ENCODE peak calls at places on chromosomes 7 and 10, in ten cellular contexts. K is cardiac muscle cell; F is stomach; S is transverse colon; G is neural progenitor cell; W is adipocyte; C is tibial nerve; P is colonic mucosa; J is naive thymus-derived CD4-positive, alpha-beta T cell; T is Panc1. E is an unnamed sample. For H3K4me1, the result is how much of the 10 kb centered on the place peaks cover.

GRCh38 chr10:61830846-61831273 is 70.6 kb upstream of the ARID5B start:
- DNase-seq in K (no peak), F (no peak), S (no peak), G (no peak), W (no peak), C (no peak), P (no peak), J (no peak), T (no peak), E (no peak)

GRCh38 chr7:17598846-17599245 is 300.4 kb downstream of the AHR start:
- DNase-seq in K (no peak), F (no peak), S (no peak), G (no peak), W (no peak), C (no peak), P (no peak), J (no peak), T (no peak), E (no peak)

GRCh38 chr10:102642553-102643345 is 1.5 kb upstream of the TRIM8 start:
- DNase-seq in K (peak), F (peak), S (peak), G (peak), W (peak), C (peak), P (peak), J (peak), T (no peak), E (no peak)

GRCh38 chr7:104643587-104644217 is 315.3 kb downstream of the LHFPL3 start:
- DNase-seq in K (peak), F (no peak), S (no peak), G (peak), W (peak), C (no peak), P (no peak), J (no peak), T (no peak), E (no peak)

GRCh38 chr7:130814753-130815152 is 80.7 kb upstream of the KLF14 start:
- DNase-seq in K (no peak), F (no peak), S (no peak), G (peak), W (peak), C (no peak), P (no peak), J (no peak), T (no peak), E (peak)

GRCh38 chr7:84236398-84236797 is 41.8 kb upstream of the SEMA3A start:
- DNase-seq in K (no peak), F (no peak), S (no peak), G (no peak), W (no peak), C (no peak), P (no peak), J (no peak), T (no peak), E (peak)

GRCh38 chr7:159094919-159095915 is 49.5 kb downstream of the VIPR2 start:
- DNase-seq in K (no peak), F (peak), S (no peak), G (no peak), W (no peak), C (no peak), P (no peak), J (no peak), T (no peak), E (no peak)

GRCh38 chr10:91163709-91164474 is 56.6 kb upstream of the PCGF5 start:
- DNase-seq in K (peak), F (peak), S (peak), G (peak), W (peak), C (peak), P (peak), J (no peak), T (no peak), E (peak)

GRCh38 chr10:28984431-28984830 is 304.4 kb upstream of the LYZL1 start:
- DNase-seq in K (no peak), F (peak), S (peak), G (no peak), W (peak), C (peak), P (peak), J (no peak), T (no peak), E (peak)

GRCh38 chr10:59536576-59537014 is 173.1 kb downstream of the SLC16A9 start:
- DNase-seq in K (peak), F (no peak), S (no peak), G (peak), W (no peak), C (no peak), P (no peak), J (no peak), T (no peak), E (peak)

GRCh38 chr7:157831901-157832810 is 495.4 kb downstream of the DNAJB6 start:
- DNase-seq in K (no peak), F (no peak), S (no peak), G (no peak), W (no peak), C (no peak), P (no peak), J (no peak), T (no peak), E (no peak)

GRCh38 chr10:5812283-5813090 is 747 bp downstream of the GDI2 start:
- DNase-seq in K (peak), F (peak), S (peak), G (peak), W (peak), C (no peak), P (peak), J (no peak), T (no peak), E (peak)

GRCh38 chr10:105068497-105068896 is 427.4 kb downstream of the SORCS3 start:
- DNase-seq in K (no peak), F (no peak), S (no peak), G (no peak), W (no peak), C (no peak), P (no peak), J (no peak), T (no peak), E (no peak)

GRCh38 chr7:30874656-30875317 is 36.9 kb upstream of the AQP1 start:
- DNase-seq in K (no peak), F (no peak), S (no peak), G (no peak), W (no peak), C (no peak), P (no peak), J (no peak), T (no peak), E (no peak)

GRCh38 chr10:63608511-63608910 is 87.3 kb downstream of the REEP3 start:
- DNase-seq in K (no peak), F (no peak), S (no peak), G (no peak), W (no peak), C (no peak), P (no peak), J (no peak), T (no peak), E (no peak)

DNA sequence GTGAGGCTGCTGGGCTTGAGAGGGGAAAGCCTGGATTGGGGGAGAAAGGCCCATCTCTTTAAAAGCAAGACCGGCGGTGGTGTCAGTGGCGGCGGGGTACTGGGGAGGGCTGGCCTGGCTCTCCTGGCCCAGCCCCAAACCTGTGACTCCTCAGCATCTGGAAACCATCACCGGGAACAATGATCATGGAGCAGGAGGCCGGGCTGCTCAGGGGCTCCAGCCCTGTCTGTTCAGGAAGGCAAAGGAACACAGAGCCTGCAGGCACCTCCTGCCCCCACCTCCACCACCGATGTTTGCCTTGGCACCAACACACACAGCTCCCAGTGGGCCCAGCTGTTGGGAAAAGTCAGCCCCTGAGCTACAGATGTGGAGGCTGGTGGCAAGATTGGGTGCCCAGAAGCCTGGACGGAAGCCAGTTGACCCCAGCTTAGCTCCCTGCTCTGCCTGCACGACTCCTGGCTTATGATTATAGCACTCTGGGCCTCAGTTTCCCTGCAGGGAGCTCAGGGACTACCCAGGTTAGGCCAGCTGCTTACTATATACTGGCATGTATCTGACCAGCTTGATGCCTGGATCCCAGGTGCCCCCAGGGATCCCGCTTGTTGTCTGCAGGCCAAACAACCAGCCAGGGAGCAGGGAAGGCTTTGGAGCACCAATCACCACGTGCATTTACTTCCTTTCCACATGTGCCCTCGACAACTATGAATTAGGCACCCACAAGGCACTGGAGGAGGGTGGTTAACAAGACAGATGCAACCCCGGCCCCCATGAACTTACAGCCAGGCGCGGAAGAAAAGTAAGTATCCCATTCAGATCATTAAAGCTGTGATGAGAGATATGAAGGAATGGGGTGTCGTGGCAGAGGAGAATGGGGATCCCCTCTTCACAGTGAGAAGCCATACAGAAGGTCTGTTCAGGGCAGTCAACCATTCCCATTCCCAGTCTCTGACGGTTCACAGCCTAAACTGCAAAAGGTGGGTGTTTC is 37.3 kb downstream of the ZCCHC24 start:
- DNase-seq in K (no peak), F (peak), S (peak), G (no peak), W (peak), C (no peak), P (no peak), J (no peak), T (no peak), E (peak)
- H3K4me1 ChIP-seq in K (half or more), F (under half), S (half or more), G (under half), W (half or more), C (under half), P (under half), J (under half), T (under half), E (half or more)

GRCh38 chr7:69769826-69770225 is 171.6 kb downstream of the AUTS2 start:
- DNase-seq in K (no peak), F (no peak), S (no peak), G (no peak), W (no peak), C (no peak), P (no peak), J (no peak), T (no peak), E (no peak)
- H3K4me1 ChIP-seq in K (under half), F (under half), S (under half), G (under half), W (under half), C (under half), P (under half), J (under half), T (under half), E (under half)

GRCh38 chr7:75966209-75966961 is 28.0 kb downstream of the TMEM120A start:
- DNase-seq in K (no peak), F (no peak), S (no peak), G (no peak), W (peak), C (no peak), P (peak), J (no peak), T (no peak), E (no peak)
- H3K4me1 ChIP-seq in K (under half), F (under half), S (under half), G (under half), W (half or more), C (under half), P (under half), J (under half), T (under half), E (under half)

GRCh38 chr7:55555160-55555559 is 17.1 kb downstream of the VOPP1 start:
- DNase-seq in K (no peak), F (no peak), S (no peak), G (no peak), W (no peak), C (no peak), P (peak), J (no peak), T (no peak), E (no peak)

GRCh38 chr7:55557666-55558188 is 14.6 kb downstream of the VOPP1 start:
- DNase-seq in K (no peak), F (no peak), S (no peak), G (no peak), W (no peak), C (no peak), P (no peak), J (no peak), T (no peak), E (no peak)

GRCh38 chr7:55554055-55554454 is 18.2 kb downstream of the VOPP1 start:
- DNase-seq in K (no peak), F (no peak), S (no peak), G (no peak), W (no peak), C (no peak), P (no peak), J (no peak), T (no peak), E (no peak)

GRCh38 chr7:55556492-55556891 is 15.8 kb downstream of the VOPP1 start:
- DNase-seq in K (no peak), F (no peak), S (no peak), G (no peak), W (no peak), C (no peak), P (peak), J (no peak), T (no peak), E (no peak)

DNA sequence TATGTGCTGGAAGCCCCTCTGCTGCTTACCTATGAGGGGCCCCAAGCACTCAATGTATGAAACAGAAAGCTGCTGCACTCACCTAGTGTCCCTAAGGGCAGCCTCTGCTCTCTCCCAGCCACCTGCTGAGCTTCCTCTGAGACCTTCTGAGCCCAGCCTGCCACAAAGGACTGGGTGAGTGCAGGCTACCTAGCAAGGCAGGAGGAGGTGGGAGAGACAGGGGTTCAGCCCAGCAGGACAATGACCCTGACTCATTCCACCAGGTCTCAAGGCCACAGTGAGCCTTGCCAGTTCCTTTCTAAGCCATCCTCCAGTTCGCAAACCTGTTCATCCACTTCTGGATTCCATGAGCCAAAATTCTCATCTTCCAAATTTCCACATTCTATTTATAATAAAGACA is 16.3 kb downstream of the VOPP1 start:
- DNase-seq in K (no peak), F (no peak), S (no peak), G (no peak), W (no peak), C (no peak), P (peak), J (no peak), T (no peak), E (no peak)
- H3K4me1 ChIP-seq in K (under half), F (under half), S (half or more), G (under half), W (under half), C (under half), P (under half), J (under half), T (under half), E (under half)

DNA sequence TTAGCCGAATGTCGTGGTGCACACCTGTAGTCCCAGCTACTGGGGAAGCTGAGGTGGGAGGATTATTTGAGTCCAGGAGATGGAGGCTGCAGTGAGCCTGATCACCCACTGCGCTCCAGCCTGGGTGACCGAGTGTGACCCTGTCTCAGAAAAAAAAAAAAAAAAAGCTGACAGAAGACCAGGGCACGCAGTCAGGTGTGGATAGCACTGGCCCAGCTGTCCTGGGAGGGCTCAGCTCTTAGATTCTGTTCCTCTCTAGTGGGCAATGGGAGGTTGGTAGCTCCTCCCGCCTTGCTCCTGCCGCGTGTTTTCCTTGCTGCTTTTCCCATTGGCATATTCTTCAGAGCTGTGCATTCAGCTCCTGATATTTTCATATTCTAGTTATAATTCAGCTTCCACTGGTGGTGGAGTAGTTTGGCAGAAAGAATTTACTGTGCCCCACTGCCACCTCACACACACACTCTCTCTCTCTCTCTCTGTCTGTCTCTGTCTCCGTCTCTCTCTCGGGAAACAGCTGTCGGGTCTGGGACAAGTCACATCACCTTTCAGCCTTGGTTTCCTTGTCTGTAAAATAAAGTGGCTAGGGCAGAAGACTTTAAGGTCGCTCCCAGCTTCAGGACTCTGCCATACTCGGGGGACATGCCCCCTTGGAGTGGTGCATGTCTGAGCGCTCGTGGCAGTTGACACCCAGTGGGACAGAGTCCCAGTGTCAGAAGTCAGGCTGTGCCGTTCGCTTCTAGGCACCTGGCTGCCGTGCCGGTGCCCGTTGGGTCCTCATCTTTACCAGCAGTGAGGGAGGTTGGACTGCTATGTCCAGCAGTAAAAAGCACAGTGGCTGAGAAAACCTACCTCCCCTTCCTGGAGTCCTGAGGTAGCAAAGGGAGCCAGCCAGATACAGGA is 25.9 kb upstream of the ANKRD2 start:
- DNase-seq in K (no peak), F (no peak), S (no peak), G (no peak), W (no peak), C (no peak), P (no peak), J (no peak), T (no peak), E (no peak)
- H3K4me1 ChIP-seq in K (under half), F (under half), S (under half), G (under half), W (under half), C (under half), P (under half), J (under half), T (half or more), E (under half)

DNA sequence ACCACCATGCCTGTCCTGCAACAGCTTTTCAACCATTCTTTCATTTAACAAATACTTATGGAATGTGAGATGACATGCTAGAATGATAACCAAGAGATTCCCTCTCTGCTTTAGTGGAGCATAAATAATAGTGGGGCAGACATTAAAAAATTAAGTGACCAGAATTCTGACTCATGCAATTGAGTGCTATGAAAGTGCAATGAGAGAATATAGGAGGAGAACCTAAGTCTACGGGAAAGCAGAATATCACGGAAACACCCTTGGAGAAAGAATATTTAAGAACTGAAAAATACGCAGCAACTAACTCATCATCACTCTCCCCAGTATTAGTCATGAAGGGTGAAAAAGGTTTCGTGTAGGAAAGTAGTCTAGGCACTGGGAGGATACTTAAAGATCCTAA is 7.1 kb downstream of the KIF5B start:
- DNase-seq in K (no peak), F (no peak), S (no peak), G (no peak), W (peak), C (no peak), P (no peak), J (no peak), T (no peak), E (no peak)
- H3K4me1 ChIP-seq in K (under half), F (under half), S (half or more), G (under half), W (half or more), C (under half), P (under half), J (half or more), T (under half), E (under half)

GRCh38 chr10:22684707-22685106 is 29.7 kb downstream of the PIP4K2A start:
- DNase-seq in K (no peak), F (no peak), S (no peak), G (no peak), W (no peak), C (no peak), P (no peak), J (no peak), T (no peak), E (no peak)

GRCh38 chr10:22685926-22686325 is 28.5 kb downstream of the PIP4K2A start:
- DNase-seq in K (no peak), F (no peak), S (no peak), G (no peak), W (no peak), C (no peak), P (no peak), J (no peak), T (no peak), E (no peak)

GRCh38 chr10:22681783-22682183 is 32.6 kb downstream of the PIP4K2A start:
- DNase-seq in K (no peak), F (no peak), S (no peak), G (no peak), W (peak), C (no peak), P (no peak), J (peak), T (peak), E (peak)

GRCh38 chr10:22682237-22683192 is 31.9 kb downstream of the PIP4K2A start:
- DNase-seq in K (peak), F (no peak), S (peak), G (no peak), W (no peak), C (no peak), P (no peak), J (peak), T (peak), E (peak)

DNA sequence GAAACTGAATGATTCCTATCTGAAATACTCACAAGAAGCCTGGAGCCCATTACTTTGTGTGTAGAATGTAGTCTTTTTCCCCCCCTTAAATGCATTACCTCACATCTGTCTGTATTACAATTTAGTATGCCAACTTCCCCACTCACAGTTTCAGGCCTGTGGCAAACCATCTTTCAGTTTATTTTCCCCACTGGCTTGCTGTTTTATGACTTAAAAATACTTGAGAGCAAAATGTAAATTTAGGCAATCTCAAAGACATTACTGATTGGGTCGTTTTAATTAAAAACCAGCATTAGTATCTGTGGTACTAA is 30.4 kb downstream of the PIP4K2A start:
- DNase-seq in K (no peak), F (no peak), S (no peak), G (no peak), W (no peak), C (no peak), P (no peak), J (no peak), T (no peak), E (no peak)
- H3K4me1 ChIP-seq in K (under half), F (under half), S (half or more), G (under half), W (under half), C (under half), P (under half), J (half or more), T (under half), E (under half)

GRCh38 chr7:139744768-139745250 is 33.0 kb downstream of the HIPK2 start:
- DNase-seq in K (no peak), F (no peak), S (no peak), G (no peak), W (no peak), C (no peak), P (no peak), J (no peak), T (no peak), E (no peak)
- H3K4me1 ChIP-seq in K (under half), F (half or more), S (half or more), G (under half), W (half or more), C (under half), P (under half), J (under half), T (under half), E (under half)

E was measured in mesenchymal stem cell.